ENCODE peak calls at places on chromosomes 4 and X, in five cellular contexts. A is choroid plexus epithelial cell; U is CD4-positive, alpha-beta T cell; E is stimulated activated CD4-positive, alpha-beta T cell treated with anti-CD3 and anti-CD28 coated beads, Interleukin-1b, Interleukin-23, amount 100 ng/mL, for 24 hours; C is NCI-H345. O is an unnamed sample.

GRCh38 chr4:117784266-117784665 is 250.0 kb upstream of the NDST3 start:
- DNase-seq in A (no peak), U (no peak), E (no peak), C (no peak), O (no peak)

GRCh38 chrX:68711845-68712244 is 64.4 kb downstream of the STARD8 start:
- DNase-seq in A (no peak), U (no peak), E (no peak), C (no peak), O (no peak)

GRCh38 chr4:94550352-94550751 is 98.6 kb downstream of the PDLIM5 start:
- DNase-seq in A (no peak), U (no peak), E (no peak), C (no peak), O (no peak)

GRCh38 chr4:67875011-67875410 is 8.8 kb downstream of the TMPRSS11D start:
- DNase-seq in A (peak; percentile 1), U (no peak), E (no peak), C (no peak), O (no peak)

GRCh38 chr4:17597517-17597916 is 16.9 kb upstream of the MED28 start:
- DNase-seq in A (peak; percentile 35), U (no peak), E (no peak), C (no peak), O (no peak)

GRCh38 chr4:22462693-22463092 is 53.2 kb downstream of the ADGRA3 start:
- DNase-seq in A (no peak), U (no peak), E (no peak), C (no peak), O (no peak)

GRCh38 chrX:140503714-140504351 is 1.0 kb downstream of the SOX3 start:
- DNase-seq in A (no peak), U (no peak), E (no peak), C (no peak), O (no peak)

GRCh38 chr4:98970386-98970785 is 25.1 kb upstream of the METAP1 start:
- DNase-seq in A (peak; percentile 3), U (no peak), E (no peak), C (no peak), O (no peak)

GRCh38 chr4:6568689-6569332 is 6.2 kb upstream of the MAN2B2 start:
- DNase-seq in A (peak; percentile 88), U (no peak), E (no peak), C (no peak), O (no peak)

GRCh38 chr4:8550691-8551090 is 29.5 kb upstream of the GPR78 start:
- DNase-seq in A (no peak), U (no peak), E (no peak), C (no peak), O (no peak)

GRCh38 chrX:70476934-70477733 is 32.5 kb downstream of the DLG3 start:
- DNase-seq in A (peak; percentile 58), U (no peak), E (no peak), C (peak; percentile 32), O (no peak)

GRCh38 chr4:25861951-25862410 is 807 bp downstream of the SEL1L3 start:
- DNase-seq in A (peak; percentile 43), U (no peak), E (peak; percentile 17), C (peak; percentile 7), O (no peak)

GRCh38 chr4:150743564-150744342 is 161.8 kb downstream of the MAB21L2 start:
- DNase-seq in A (peak; percentile 19), U (no peak), E (no peak), C (no peak), O (no peak)

GRCh38 chrX:151004085-151004484 is 20.9 kb downstream of the HMGB3 start:
- DNase-seq in A (no peak), U (no peak), E (no peak), C (no peak), O (no peak)

GRCh38 chr4:111883557-111883999 is 261.7 kb upstream of the FAM241A start:
- DNase-seq in A (peak; percentile 1), U (no peak), E (no peak), C (peak; percentile 72), O (no peak)

O was measured in T-helper 2 cell.